ENCODE peak calls at places on chromosomes 13 and 19, in seven cellular contexts. D is stimulated activated CD4-positive, alpha-beta T cell treated with anti-CD3 and anti-CD28 coated beads, Interleukin-15, amount 100 ng/mL, for 1 hour; U is ELR; Z is brain microvascular endothelial cell; R is psoas muscle; T is spleen; X is fibroblast of mammary gland. G is an unnamed sample.

GRCh38 chr13:37109080-37109678 is 3.7 kb upstream of the CSNK1A1L start:
- DNase-seq in U (peak), X (peak), D (no peak), Z (peak), R (no peak), T (no peak), G (no peak)

GRCh38 chr19:1618157-1619093 is 13.2 kb upstream of the UQCR11 start:
- DNase-seq in D (no peak), R (no peak), T (no peak), X (peak), Z (no peak), U (peak), G (no peak)

GRCh38 chr19:18029617-18030338 is 21.8 kb downstream of the ARRDC2 start:
- DNase-seq in D (no peak), U (peak), X (peak), R (peak), Z (no peak), T (no peak), G (no peak)

GRCh38 chr19:31002852-31003251 is 346.4 kb downstream of the TSHZ3 start:
- DNase-seq in R (no peak), X (no peak), U (peak), D (no peak), T (no peak), Z (no peak), G (no peak)

GRCh38 chr19:5966215-5966614 is 11.7 kb downstream of the RANBP3 start:
- DNase-seq in U (no peak), X (peak), D (no peak), R (no peak), T (no peak), Z (no peak), G (no peak)

GRCh38 chr13:93226623-93227279 is at the start of gene GPC6:
- DNase-seq in D (no peak), R (peak), U (peak), T (no peak), X (peak), Z (peak), G (peak)

GRCh38 chr13:32008518-32009175 is 22.9 kb upstream of the FRY start:
- DNase-seq in D (no peak), X (no peak), U (no peak), T (no peak), R (no peak), Z (no peak), G (no peak)

GRCh38 chr13:100022798-100023197 is 41.2 kb downstream of the ZIC2 start:
- DNase-seq in R (no peak), D (no peak), T (no peak), X (no peak), U (no peak), Z (no peak), G (no peak)

GRCh38 chr19:43675269-43675879 is 5.4 kb upstream of the PLAUR start:
- DNase-seq in U (peak), R (no peak), T (no peak), Z (peak), X (peak), D (no peak), G (no peak)

GRCh38 chr13:48402325-48402962 is 10.5 kb downstream of the LPAR6 start:
- DNase-seq in R (no peak), X (no peak), U (peak), D (no peak), T (no peak), Z (no peak), G (no peak)

GRCh38 chr19:53849237-53849676 is 18.4 kb upstream of the MYADM start:
- DNase-seq in R (no peak), X (peak), D (no peak), U (peak), T (no peak), Z (peak), G (no peak)

GRCh38 chr13:75760182-75760981 is 124.3 kb downstream of the LMO7 start:
- DNase-seq in Z (no peak), R (no peak), X (peak), T (no peak), D (no peak), U (no peak), G (no peak)

GRCh38 chr13:41693434-41693833 is 236.1 kb downstream of the RGCC start:
- DNase-seq in R (no peak), T (no peak), U (no peak), D (no peak), X (peak), Z (no peak), G (no peak)

GRCh38 chr19:39928357-39928725 is 6.1 kb downstream of the FCGBP start:
- DNase-seq in U (no peak), R (no peak), D (no peak), Z (no peak), X (no peak), T (no peak), G (no peak)

GRCh38 chr19:41484822-41485221 is 41.9 kb downstream of the ERICH4 start:
- DNase-seq in X (no peak), D (no peak), Z (no peak), R (no peak), T (no peak), U (no peak), G (no peak)

GRCh38 chr13:31081316-31081715 is 80.4 kb downstream of the HSPH1 start:
- DNase-seq in Z (no peak), U (no peak), X (no peak), T (no peak), R (no peak), D (no peak), G (no peak)